ENCODE peak calls at places on chromosome 19, in seven cellular contexts. I, A, T, H, C, G and R are unnamed samples. For H3K4me1, the result is how much of the 10 kb centered on the place peaks cover.

GRCh38 chr19:35144600-35145436 is 1.8 kb downstream of the FXYD7 start:
- DNase-seq in T (peak), A (no peak), I (peak), C (no peak), G (no peak), H (peak), R (peak)

GRCh38 chr19:41928221-41928683 is at the start of gene ERFL:
- DNase-seq in H (no peak), G (no peak), A (no peak), I (no peak), C (no peak), T (no peak), R (no peak)

GRCh38 chr19:13865578-13866462 is 11.1 kb upstream of the NANOS3 start:
- DNase-seq in G (no peak), A (no peak), H (no peak), I (no peak), T (no peak), C (no peak), R (no peak)

GRCh38 chr19:18419699-18420460 is 682 bp downstream of the SSBP4 start:
- DNase-seq in C (no peak), G (peak), T (no peak), H (peak), I (peak), A (no peak), R (peak)

GRCh38 chr19:38980583-38981374 is 5.2 kb upstream of the FBXO17 start:
- DNase-seq in H (no peak), I (no peak), C (no peak), T (no peak), G (no peak), A (no peak), R (no peak)

GRCh38 chr19:43638214-43638990 is 1.2 kb downstream of the CADM4 start:
- DNase-seq in A (no peak), T (no peak), H (no peak), I (no peak), G (no peak), C (no peak), R (no peak)

GRCh38 chr19:4592445-4592844 is 33.0 kb upstream of the SEMA6B start:
- DNase-seq in H (no peak), T (no peak), G (no peak), C (no peak), I (no peak), A (no peak), R (no peak)

GRCh38 chr19:17873661-17874422 is 2.1 kb downstream of the SLC5A5 start:
- DNase-seq in I (peak), H (peak), A (no peak), C (no peak), G (peak), T (peak), R (no peak)

GRCh38 chr19:8001651-8001994 is 3.8 kb downstream of the ELAVL1 start:
- DNase-seq in T (no peak), G (no peak), I (no peak), H (no peak), C (no peak), A (no peak), R (no peak)

GRCh38 chr19:45323671-45324081 is 1.0 kb upstream of the CKM start:
- DNase-seq in G (no peak), H (no peak), A (peak), C (no peak), T (peak), I (peak), R (no peak)

GRCh38 chr19:8698433-8699063 is at the start of gene ACTL9:
- DNase-seq in A (no peak), C (no peak), H (no peak), I (no peak), T (no peak), G (no peak), R (peak)

GRCh38 chr19:45342911-45343310 is 2.4 kb downstream of the KLC3 start:
- DNase-seq in A (no peak), T (no peak), G (no peak), C (no peak), H (no peak), I (no peak), R (no peak)

GRCh38 chr19:8512115-8512967 is 1.6 kb downstream of the ZNF414 start:
- DNase-seq in C (no peak), G (no peak), I (no peak), T (peak), A (peak), H (peak), R (no peak)

GRCh38 chr19:3618144-3618810 is 8.3 kb downstream of the CACTIN start:
- DNase-seq in H (peak), A (peak), T (peak), I (peak), C (no peak), G (peak), R (peak)

GRCh38 chr19:28703400-28703956 is 509.5 kb downstream of the UQCRFS1 start:
- DNase-seq in T (no peak), H (no peak), I (no peak), A (no peak), G (no peak), C (no peak), R (no peak)

GRCh38 chr19:35031072-35031881 is 1.0 kb downstream of the SCN1B start:
- DNase-seq in I (no peak), H (peak), G (no peak), T (peak), C (no peak), A (peak), R (no peak)

GRCh38 chr19:40217921-40218890 is at the start of gene TTC9B:
- DNase-seq in A (no peak), T (peak), H (no peak), G (no peak), C (no peak), I (peak), R (no peak)

GRCh38 chr19:11421607-11422098 is 2.5 kb upstream of the RGL3 start:
- DNase-seq in G (no peak), I (peak), A (peak), H (no peak), T (peak), C (no peak), R (peak)

DNA sequence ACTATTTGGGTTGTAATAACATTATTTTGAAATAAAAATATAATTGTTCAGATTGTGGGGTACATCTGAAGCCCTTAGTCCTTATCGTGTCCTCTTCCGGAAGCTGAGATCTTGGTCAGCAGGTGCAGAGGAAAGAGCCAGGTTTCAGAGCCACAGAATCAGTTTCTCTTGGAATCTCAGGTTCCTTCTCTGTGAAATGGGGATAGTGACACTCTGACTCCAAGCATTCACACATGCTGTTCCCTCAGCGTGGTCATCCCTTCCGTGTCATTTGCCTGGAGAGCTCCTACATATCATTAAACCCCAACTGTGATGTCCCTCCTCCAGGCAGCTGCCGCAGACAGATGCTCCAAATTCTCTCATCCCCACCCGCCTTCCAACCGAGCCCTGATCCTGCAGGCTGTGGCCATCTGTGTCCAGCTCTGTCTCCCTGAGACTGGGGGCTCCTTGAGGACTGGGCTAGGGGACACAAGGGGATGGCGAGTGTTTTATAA is 59.8 kb downstream of the AP1M1 start:
- DNase-seq in G (no peak), I (no peak), T (no peak), A (no peak), C (no peak), H (no peak), R (peak)
- H3K4me1 ChIP-seq in G (under half), I (under half), T (under half), A (under half), C (under half), H (under half), R (under half)

DNA sequence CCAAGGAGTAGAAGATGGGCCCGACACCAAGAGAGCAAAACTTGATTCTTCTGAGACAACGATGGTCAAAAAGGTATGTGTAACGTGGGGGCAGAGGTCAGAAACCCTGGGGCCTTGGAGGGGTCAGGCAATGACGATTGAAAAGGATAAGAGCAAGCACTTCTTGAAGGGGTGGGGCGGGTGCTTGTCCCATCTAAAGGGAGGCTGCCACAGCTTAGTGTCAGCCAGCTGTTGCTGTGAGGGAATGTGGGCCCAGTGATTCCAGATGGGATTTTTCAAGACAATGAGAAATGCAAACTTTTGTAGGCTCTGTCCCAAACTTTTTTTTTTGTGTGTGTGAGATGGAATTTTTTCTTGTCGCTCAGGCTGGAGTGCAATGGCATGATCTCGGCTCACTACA is 24.5 kb downstream of the SAE1 start:
- DNase-seq in C (no peak), I (no peak), G (no peak), H (no peak), A (peak), T (no peak), R (peak)
- H3K4me1 ChIP-seq in C (under half), I (under half), G (under half), H (under half), A (under half), T (under half), R (under half)

DNA sequence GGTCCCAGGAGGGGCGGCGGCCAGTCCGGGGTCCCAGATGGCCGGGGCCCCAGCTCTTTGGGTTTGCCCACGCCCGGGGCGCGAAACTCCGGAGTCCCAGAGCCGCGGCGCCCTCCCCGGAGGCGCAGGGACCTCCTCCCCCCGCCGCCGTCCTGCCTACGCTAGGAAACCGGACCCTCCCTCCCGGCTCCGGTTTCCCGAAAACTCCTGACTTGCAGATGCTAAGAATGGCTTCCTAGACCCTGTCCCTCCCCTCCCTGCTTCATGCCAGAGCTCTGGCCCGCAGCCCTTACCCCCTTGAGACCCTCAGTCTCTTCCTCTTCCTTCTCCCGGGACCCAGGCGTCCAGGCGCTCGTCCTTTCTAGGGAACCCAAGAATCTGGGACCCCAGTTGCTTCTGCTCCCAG is 468 bp upstream of the MYBPC2 start:
- DNase-seq in A (no peak), I (peak), T (no peak), C (no peak), G (no peak), H (no peak), R (no peak)
- H3K4me1 ChIP-seq in A (under half), I (under half), T (under half), C (under half), G (under half), H (under half), R (under half)

GRCh38 chr19:19482785-19483625 is 32.3 kb downstream of the TSSK6 start:
- DNase-seq in C (no peak), H (no peak), G (no peak), I (no peak), A (no peak), T (no peak), R (peak)

GRCh38 chr19:19480688-19481087 is 34.7 kb downstream of the TSSK6 start:
- DNase-seq in G (no peak), T (no peak), A (no peak), H (no peak), I (no peak), C (no peak), R (no peak)

GRCh38 chr19:19475845-19476828 is 39.2 kb downstream of the TSSK6 start:
- DNase-seq in G (no peak), I (no peak), A (no peak), T (peak), C (no peak), H (peak), R (no peak)

GRCh38 chr19:19474950-19475781 is 40.2 kb downstream of the TSSK6 start:
- DNase-seq in T (peak), A (no peak), G (no peak), I (no peak), H (no peak), C (no peak), R (no peak)

GRCh38 chr19:19477705-19478383 is 37.5 kb downstream of the TSSK6 start:
- DNase-seq in I (no peak), A (no peak), T (no peak), H (peak), G (no peak), C (no peak), R (peak)
- H3K4me1 ChIP-seq in I (under half), A (under half), T (under half), H (under half), G (under half), C (under half), R (under half)

DNA sequence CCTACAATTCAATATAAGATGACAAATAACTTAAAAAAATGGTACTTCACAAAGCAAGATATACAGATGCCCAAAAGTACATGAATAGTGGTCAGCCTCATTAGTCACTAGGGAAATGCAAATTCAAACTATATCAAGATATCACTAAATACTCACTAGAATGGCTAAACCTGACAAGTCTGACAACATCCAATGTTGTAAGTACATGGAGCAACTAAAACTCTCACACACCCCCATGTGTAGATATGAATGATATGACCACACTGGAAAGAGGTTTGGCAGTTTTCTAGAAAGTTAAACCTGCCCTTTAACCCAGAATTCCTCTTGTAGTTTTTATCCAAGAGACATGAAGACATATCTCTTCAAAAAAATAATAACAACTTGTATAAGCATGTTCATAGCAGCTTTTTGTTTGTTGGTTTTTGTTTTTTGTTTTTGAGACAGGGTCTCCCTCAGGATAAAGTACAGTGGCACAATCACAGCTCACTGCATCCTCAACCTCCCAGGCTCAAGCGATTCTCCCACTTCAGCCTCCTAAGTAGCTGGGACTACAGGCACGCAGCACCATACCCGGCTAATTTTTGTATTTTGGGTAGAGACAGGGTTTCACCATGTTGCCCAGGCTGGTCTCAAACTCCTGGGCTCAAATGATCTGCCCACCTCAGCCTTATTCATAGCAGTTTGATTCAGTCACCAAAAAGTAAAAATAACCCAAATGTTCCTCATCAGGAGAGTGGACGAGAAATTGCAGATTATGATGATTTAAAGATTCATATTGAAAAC is 55.1 kb downstream of the RFX2 start:
- DNase-seq in G (no peak), C (no peak), I (no peak), A (no peak), T (no peak), H (no peak), R (peak)
- H3K4me1 ChIP-seq in G (under half), C (under half), I (under half), A (under half), T (under half), H (under half), R (under half)

GRCh38 chr19:16875584-16876555 is 12.9 kb upstream of the F2RL3 start:
- DNase-seq in A (no peak), C (no peak), G (no peak), I (no peak), H (no peak), T (no peak), R (no peak)

GRCh38 chr19:16872728-16873127 is 16.1 kb upstream of the F2RL3 start:
- DNase-seq in G (no peak), C (no peak), I (no peak), A (no peak), T (no peak), H (no peak), R (peak)

GRCh38 chr19:16874250-16874977 is 14.4 kb upstream of the F2RL3 start:
- DNase-seq in H (no peak), A (no peak), I (no peak), G (no peak), C (no peak), T (no peak), R (no peak)

GRCh38 chr19:16871870-16872269 is 16.9 kb upstream of the F2RL3 start:
- DNase-seq in A (peak), H (no peak), I (no peak), C (no peak), G (no peak), T (no peak), R (peak)

GRCh38 chr19:16873603-16874002 is 15.2 kb upstream of the F2RL3 start:
- DNase-seq in G (no peak), T (no peak), I (no peak), A (no peak), H (no peak), C (no peak), R (no peak)
- H3K4me1 ChIP-seq in G (under half), T (under half), I (under half), A (under half), H (under half), C (under half), R (under half)